ENCODE peak calls at places on chromosomes 12 and 14, in five cellular contexts. O is K562, R is GM12878, Q is HepG2, U is HCT116. N is an unnamed sample.
A peak's percentile ranks its signal among the peaks of the same experiment; 100 is the strongest.

GRCh38 chr14:51173863-51174262 is 66.2 kb upstream of the TMX1 start:
- DNase-seq in R (no peak), Q (no peak), O (no peak), U (no peak), N (no peak)

GRCh38 chr12:75488553-75488952 is 8.0 kb downstream of the GLIPR1 start:
- DNase-seq in Q (peak; percentile 12), O (peak; percentile 25), U (no peak), R (no peak), N (no peak)

GRCh38 chr14:31842905-31843304 is 234.2 kb upstream of the ARHGAP5 start:
- DNase-seq in O (no peak), Q (no peak), R (no peak), U (no peak), N (no peak)

GRCh38 chr12:121805800-121806555 is 2.2 kb downstream of the SETD1B start:
- DNase-seq in U (no peak), R (no peak), Q (no peak), O (no peak), N (no peak)

GRCh38 chr12:80776706-80777105 is 60.0 kb downstream of the MYF5 start:
- DNase-seq in Q (no peak), U (no peak), R (no peak), O (no peak), N (no peak)

GRCh38 chr14:61561657-61562276 is 133.5 kb upstream of the HIF1A start:
- DNase-seq in O (no peak), U (peak; percentile 82), Q (peak; percentile 94), R (no peak), N (no peak)

GRCh38 chr12:124231980-124232653 is 62.8 kb upstream of the RFLNA start:
- DNase-seq in U (no peak), O (no peak), Q (no peak), R (no peak), N (no peak)

GRCh38 chr12:124929649-124930419 is 15.4 kb upstream of the UBC start:
- DNase-seq in U (no peak), R (no peak), O (no peak), Q (no peak), N (no peak)

GRCh38 chr14:71022015-71022919 is 115.0 kb downstream of the PCNX1 start:
- DNase-seq in R (no peak), U (peak; percentile 66), O (no peak), Q (no peak), N (no peak)

GRCh38 chr12:15276088-15276698 is 46.1 kb upstream of the PTPRO start:
- DNase-seq in Q (peak; percentile 11), R (no peak), U (peak; percentile 16), O (peak; percentile 20), N (no peak)

GRCh38 chr14:91163316-91163715 is 49.4 kb downstream of the DGLUCY start:
- DNase-seq in R (no peak), U (no peak), Q (no peak), O (no peak), N (no peak)
- TF ChIP-seq SRF in R (no peak), U (no peak), Q (no peak), O (no peak), N (no peak)

GRCh38 chr12:109737111-109737510 is 23.5 kb downstream of the FAM222A start:
- DNase-seq in R (no peak), Q (no peak), U (no peak), O (no peak), N (no peak)
- TF ChIP-seq SRF in R (no peak), Q (no peak), U (no peak), O (no peak), N (no peak)

GRCh38 chr12:19189522-19189921 is 60.0 kb downstream of the PLEKHA5 start:
- DNase-seq in O (no peak), Q (no peak), U (no peak), R (no peak), N (no peak)

GRCh38 chr12:19185262-19185929 is 55.9 kb downstream of the PLEKHA5 start:
- DNase-seq in U (no peak), R (no peak), Q (no peak), O (no peak), N (no peak)

GRCh38 chr12:19190292-19191031 is 60.9 kb downstream of the PLEKHA5 start:
- DNase-seq in Q (no peak), R (no peak), U (no peak), O (no peak), N (no peak)

GRCh38 chr12:19183121-19183838 is 53.7 kb downstream of the PLEKHA5 start:
- DNase-seq in O (no peak), R (no peak), Q (no peak), U (no peak), N (no peak)

DNA sequence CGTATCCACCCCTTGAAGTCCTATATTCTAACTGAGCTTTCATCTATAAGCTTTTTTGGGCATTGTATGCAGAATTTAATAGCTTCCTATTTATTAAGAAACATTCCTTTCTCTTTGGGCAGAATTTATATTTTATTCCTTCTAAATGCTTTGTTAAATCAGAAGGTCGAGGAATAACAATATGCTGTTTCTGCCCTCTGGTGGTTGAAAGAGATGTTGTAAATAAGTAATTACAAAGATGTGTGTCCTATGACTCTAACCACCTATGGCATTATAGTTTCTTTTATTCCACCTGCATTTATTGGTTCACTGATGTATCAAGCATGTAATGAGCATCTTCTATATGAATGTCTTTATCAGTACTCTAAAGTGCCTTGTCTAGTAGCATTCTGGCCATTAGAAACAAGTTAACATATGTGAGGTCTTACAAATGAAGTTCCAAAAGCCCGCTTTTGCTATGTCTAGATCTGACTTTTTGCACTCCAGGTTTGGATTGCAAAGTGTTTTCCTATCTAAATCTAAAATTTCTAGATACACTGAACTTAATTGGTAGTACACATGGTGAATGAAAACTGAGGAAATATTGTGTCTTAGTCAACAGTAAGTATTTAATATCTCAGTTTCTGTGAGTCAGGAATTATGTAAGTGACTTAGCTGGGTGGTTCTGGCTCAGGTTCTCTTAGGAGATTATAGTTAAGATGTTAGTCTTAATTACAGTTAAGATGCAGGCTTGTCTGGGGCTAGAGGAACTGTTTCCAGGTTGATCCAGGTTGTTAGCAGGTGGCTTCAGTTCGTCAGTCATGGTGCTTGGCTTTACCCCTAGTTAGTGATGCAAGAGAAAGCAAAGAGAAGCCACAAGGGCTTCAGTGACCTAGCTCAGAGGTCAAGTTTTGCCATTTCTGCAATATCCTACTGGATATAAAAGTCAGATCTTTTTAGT is 57.5 kb downstream of the PLEKHA5 start:
- DNase-seq in Q (peak; percentile 45), O (peak; percentile 23), R (no peak), U (peak; percentile 31), N (no peak)
- TF ChIP-seq SRF in Q (no peak), O (no peak), R (no peak), U (no peak), N (no peak)

GRCh38 chr14:88791629-88792571 is 853 bp downstream of the EML5 start:
- DNase-seq in O (no peak), U (no peak), Q (no peak), R (no peak), N (no peak)
- TF ChIP-seq SRF in O (no peak), U (no peak), Q (no peak), R (no peak), N (no peak)

DNA sequence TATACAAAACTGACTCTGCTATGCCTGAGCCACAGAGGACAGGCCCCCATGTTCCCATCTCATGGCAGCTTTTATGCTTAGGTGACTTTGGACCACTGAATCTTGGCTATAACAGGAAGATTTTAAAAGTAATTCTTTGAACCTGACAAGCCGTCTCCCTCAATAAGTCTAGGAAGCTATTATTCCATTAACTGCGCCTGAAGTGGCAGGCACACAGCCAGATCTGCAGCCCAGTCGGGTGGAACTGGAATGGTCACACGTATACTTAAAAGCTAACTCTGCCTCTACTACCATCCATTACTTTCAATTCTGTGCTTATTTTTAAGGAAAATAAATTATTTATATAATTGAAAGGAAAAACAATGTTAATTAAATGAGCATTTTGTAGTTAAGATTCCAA is 6.8 kb downstream of the AREL1 start:
- DNase-seq in U (no peak), R (no peak), O (no peak), Q (no peak), N (no peak)
- TF ChIP-seq SRF in U (no peak), R (no peak), O (no peak), Q (no peak), N (no peak)

N was measured in H1.